ENCODE peak calls at places on chromosomes 7 and 10, in nine cellular contexts. One of them, this sample, is unnamed.

GRCh38 chr7:140229591-140230516 is 53.1 kb upstream of the KDM7A start:
- DNase-seq in NCI-H1048: no peak
- DNase-seq in left ventricle myocardium superior: peak
- DNase-seq in T47D: no peak
- DNase-seq in nephron progenitor cell: peak
- DNase-seq in RPMI7951: no peak
- DNase-seq in cerebellum: no peak
- DNase-seq in HFFc6: no peak
- DNase-seq in Daoy: no peak
- DNase-seq in this sample: no peak

GRCh38 chr7:98107313-98107691 is 640 bp downstream of the LMTK2 start:
- DNase-seq in NCI-H1048: no peak
- DNase-seq in left ventricle myocardium superior: peak
- DNase-seq in T47D: no peak
- DNase-seq in nephron progenitor cell: peak
- DNase-seq in RPMI7951: peak
- DNase-seq in cerebellum: peak
- DNase-seq in HFFc6: no peak
- DNase-seq in Daoy: peak
- DNase-seq in this sample: no peak

GRCh38 chr7:108211382-108212201 is 81.4 kb upstream of the LAMB4 start:
- DNase-seq in NCI-H1048: no peak
- DNase-seq in left ventricle myocardium superior: no peak
- DNase-seq in T47D: no peak
- DNase-seq in nephron progenitor cell: no peak
- DNase-seq in RPMI7951: peak
- DNase-seq in cerebellum: no peak
- DNase-seq in HFFc6: peak
- DNase-seq in Daoy: peak
- DNase-seq in this sample: no peak

GRCh38 chr7:134255814-134256213 is 60.9 kb downstream of the SLC35B4 start:
- DNase-seq in NCI-H1048: no peak
- DNase-seq in left ventricle myocardium superior: no peak
- DNase-seq in T47D: no peak
- DNase-seq in nephron progenitor cell: no peak
- DNase-seq in RPMI7951: peak
- DNase-seq in cerebellum: peak
- DNase-seq in HFFc6: no peak
- DNase-seq in Daoy: no peak
- DNase-seq in this sample: no peak

GRCh38 chr10:14820010-14820774 is 17.6 kb downstream of the CDNF start:
- DNase-seq in NCI-H1048: no peak
- DNase-seq in left ventricle myocardium superior: no peak
- DNase-seq in T47D: no peak
- DNase-seq in nephron progenitor cell: no peak
- DNase-seq in RPMI7951: peak
- DNase-seq in cerebellum: no peak
- DNase-seq in HFFc6: peak
- DNase-seq in Daoy: peak
- DNase-seq in this sample: no peak

GRCh38 chr7:101134399-101134980 is 7.6 kb downstream of the SERPINE1 start:
- DNase-seq in NCI-H1048: no peak
- DNase-seq in left ventricle myocardium superior: no peak
- DNase-seq in T47D: no peak
- DNase-seq in nephron progenitor cell: no peak
- DNase-seq in RPMI7951: no peak
- DNase-seq in cerebellum: no peak
- DNase-seq in HFFc6: peak
- DNase-seq in Daoy: no peak
- DNase-seq in this sample: no peak

GRCh38 chr7:140342732-140343514 is 55.4 kb downstream of the SLC37A3 start:
- DNase-seq in NCI-H1048: no peak
- DNase-seq in left ventricle myocardium superior: peak
- DNase-seq in T47D: peak
- DNase-seq in nephron progenitor cell: peak
- DNase-seq in RPMI7951: peak
- DNase-seq in cerebellum: peak
- DNase-seq in HFFc6: no peak
- DNase-seq in Daoy: peak
- DNase-seq in this sample: peak

GRCh38 chr7:98214811-98215321 is 3.6 kb downstream of the BHLHA15 start:
- DNase-seq in NCI-H1048: no peak
- DNase-seq in left ventricle myocardium superior: no peak
- DNase-seq in T47D: no peak
- DNase-seq in nephron progenitor cell: no peak
- DNase-seq in RPMI7951: no peak
- DNase-seq in cerebellum: no peak
- DNase-seq in HFFc6: no peak
- DNase-seq in Daoy: no peak
- DNase-seq in this sample: peak

GRCh38 chr10:63103971-63104409 is 29.1 kb upstream of the NRBF2 start:
- DNase-seq in NCI-H1048: no peak
- DNase-seq in left ventricle myocardium superior: no peak
- DNase-seq in T47D: no peak
- DNase-seq in nephron progenitor cell: no peak
- DNase-seq in RPMI7951: no peak
- DNase-seq in cerebellum: no peak
- DNase-seq in HFFc6: no peak
- DNase-seq in Daoy: no peak
- DNase-seq in this sample: no peak

GRCh38 chr10:61320257-61320587 is 133.0 kb downstream of the TMEM26 start:
- DNase-seq in NCI-H1048: no peak
- DNase-seq in left ventricle myocardium superior: no peak
- DNase-seq in T47D: no peak
- DNase-seq in nephron progenitor cell: no peak
- DNase-seq in RPMI7951: no peak
- DNase-seq in cerebellum: no peak
- DNase-seq in HFFc6: no peak
- DNase-seq in Daoy: no peak
- DNase-seq in this sample: no peak

GRCh38 chr10:44769449-44769848 is 141.7 kb upstream of the TMEM72 start:
- DNase-seq in NCI-H1048: no peak
- DNase-seq in left ventricle myocardium superior: no peak
- DNase-seq in T47D: no peak
- DNase-seq in nephron progenitor cell: no peak
- DNase-seq in RPMI7951: no peak
- DNase-seq in cerebellum: no peak
- DNase-seq in HFFc6: no peak
- DNase-seq in Daoy: no peak
- DNase-seq in this sample: no peak

GRCh38 chr7:101754432-101755159 is 62.8 kb upstream of the CUX1 start:
- DNase-seq in NCI-H1048: no peak
- DNase-seq in left ventricle myocardium superior: no peak
- DNase-seq in T47D: no peak
- DNase-seq in nephron progenitor cell: no peak
- DNase-seq in RPMI7951: peak
- DNase-seq in cerebellum: no peak
- DNase-seq in HFFc6: peak
- DNase-seq in Daoy: peak
- DNase-seq in this sample: peak

GRCh38 chr7:23490357-23491131 is 20.3 kb upstream of the IGF2BP3 start:
- DNase-seq in NCI-H1048: no peak
- DNase-seq in left ventricle myocardium superior: peak
- DNase-seq in T47D: no peak
- DNase-seq in nephron progenitor cell: no peak
- DNase-seq in RPMI7951: peak
- DNase-seq in cerebellum: peak
- DNase-seq in HFFc6: no peak
- DNase-seq in Daoy: peak
- DNase-seq in this sample: peak

GRCh38 chr10:3926675-3927525 is 141.9 kb upstream of the KLF6 start:
- DNase-seq in NCI-H1048: no peak
- DNase-seq in left ventricle myocardium superior: no peak
- DNase-seq in T47D: no peak
- DNase-seq in nephron progenitor cell: no peak
- DNase-seq in RPMI7951: no peak
- DNase-seq in cerebellum: no peak
- DNase-seq in HFFc6: no peak
- DNase-seq in Daoy: peak
- DNase-seq in this sample: no peak

GRCh38 chr7:73682745-73683055 is 553 bp downstream of the DNAJC30 start:
- DNase-seq in NCI-H1048: no peak
- DNase-seq in left ventricle myocardium superior: no peak
- DNase-seq in T47D: no peak
- DNase-seq in nephron progenitor cell: no peak
- DNase-seq in RPMI7951: no peak
- DNase-seq in cerebellum: no peak
- DNase-seq in HFFc6: no peak
- DNase-seq in Daoy: no peak
- DNase-seq in this sample: no peak

GRCh38 chr7:23410446-23411183 is 59.7 kb downstream of the IGF2BP3 start:
- DNase-seq in NCI-H1048: no peak
- DNase-seq in left ventricle myocardium superior: no peak
- DNase-seq in T47D: no peak
- DNase-seq in nephron progenitor cell: no peak
- DNase-seq in RPMI7951: no peak
- DNase-seq in cerebellum: no peak
- DNase-seq in HFFc6: no peak
- DNase-seq in Daoy: no peak
- DNase-seq in this sample: no peak

GRCh38 chr10:72336259-72337038 is 18.3 kb downstream of the DNAJB12 start:
- DNase-seq in NCI-H1048: no peak
- DNase-seq in left ventricle myocardium superior: peak
- DNase-seq in T47D: no peak
- DNase-seq in nephron progenitor cell: no peak
- DNase-seq in RPMI7951: no peak
- DNase-seq in cerebellum: no peak
- DNase-seq in HFFc6: no peak
- DNase-seq in Daoy: no peak
- DNase-seq in this sample: no peak

GRCh38 chr7:17599733-17600685 is 301.6 kb downstream of the AHR start:
- DNase-seq in NCI-H1048: no peak
- DNase-seq in left ventricle myocardium superior: no peak
- DNase-seq in T47D: peak
- DNase-seq in nephron progenitor cell: no peak
- DNase-seq in RPMI7951: peak
- DNase-seq in cerebellum: no peak
- DNase-seq in HFFc6: peak
- DNase-seq in Daoy: peak
- DNase-seq in this sample: no peak

GRCh38 chr7:134834689-134835462 is 55.4 kb downstream of the CALD1 start:
- DNase-seq in NCI-H1048: no peak
- DNase-seq in left ventricle myocardium superior: peak
- DNase-seq in T47D: no peak
- DNase-seq in nephron progenitor cell: no peak
- DNase-seq in RPMI7951: peak
- DNase-seq in cerebellum: no peak
- DNase-seq in HFFc6: peak
- DNase-seq in Daoy: no peak
- DNase-seq in this sample: peak

GRCh38 chr7:8125680-8126444 is 136.1 kb downstream of the ICA1 start:
- DNase-seq in NCI-H1048: no peak
- DNase-seq in left ventricle myocardium superior: no peak
- DNase-seq in T47D: no peak
- DNase-seq in nephron progenitor cell: no peak
- DNase-seq in RPMI7951: no peak
- DNase-seq in cerebellum: no peak
- DNase-seq in HFFc6: no peak
- DNase-seq in Daoy: no peak
- DNase-seq in this sample: no peak